ENCODE peak calls at places on chromosomes 5 and 9, in eight cellular contexts. P, Q, R, F, O, Z, N and M are unnamed samples.
A peak's percentile ranks its signal among the peaks of the same experiment; 100 is the strongest.

GRCh38 chr5:181036816-181037364 is 3.2 kb upstream of the BTNL9 start:
- DNase-seq in O (no peak), Z (peak; percentile 40), F (no peak), N (no peak), P (no peak), R (no peak), Q (no peak), M (no peak)

GRCh38 chr9:122228906-122229837 is at the start of gene LHX6:
- DNase-seq in Q (no peak), F (no peak), O (peak; percentile 47), N (no peak), R (no peak), P (no peak), Z (no peak), M (no peak)

GRCh38 chr5:112933651-112934365 is 11.8 kb upstream of the REEP5 start:
- DNase-seq in O (peak; percentile 88), Z (no peak), N (no peak), F (no peak), R (no peak), P (no peak), Q (no peak), M (no peak)

GRCh38 chr9:91089405-91090131 is 272.1 kb downstream of the AUH start:
- DNase-seq in F (peak; percentile 51), O (peak; percentile 73), N (no peak), Z (no peak), R (no peak), Q (no peak), P (no peak), M (no peak)

GRCh38 chr5:116546033-116546742 is 28.4 kb downstream of the SEMA6A start:
- DNase-seq in R (no peak), O (no peak), N (no peak), Z (no peak), P (no peak), Q (no peak), F (no peak), M (no peak)

GRCh38 chr5:76669245-76669644 is 46.0 kb upstream of the F2RL2 start:
- DNase-seq in R (no peak), Z (no peak), O (peak; percentile 12), F (no peak), N (no peak), P (no peak), Q (no peak), M (no peak)

GRCh38 chr9:130947618-130948140 is 8.6 kb upstream of the FIBCD1 start:
- DNase-seq in R (no peak), N (no peak), P (no peak), O (no peak), Q (no peak), F (no peak), Z (no peak), M (no peak)

GRCh38 chr9:98568234-98568922 is 140.4 kb downstream of the GABBR2 start:
- DNase-seq in N (no peak), O (no peak), F (no peak), P (no peak), R (no peak), Z (no peak), Q (no peak), M (peak; percentile 64)

GRCh38 chr5:151066920-151067319 is 13.9 kb downstream of the TNIP1 start:
- DNase-seq in O (no peak), P (no peak), Z (no peak), Q (no peak), N (no peak), F (no peak), R (no peak), M (no peak)

GRCh38 chr5:81922790-81923398 is 48.9 kb upstream of the ATG10 start:
- DNase-seq in Q (no peak), F (no peak), P (no peak), R (no peak), Z (no peak), N (no peak), O (no peak), M (no peak)

GRCh38 chr5:94366811-94367210 is 251.6 kb downstream of the KIAA0825 start:
- DNase-seq in O (no peak), P (no peak), N (no peak), F (no peak), Z (no peak), R (no peak), Q (no peak), M (no peak)

GRCh38 chr9:121199921-121200320 is 1.7 kb downstream of the RAB14 start:
- DNase-seq in P (no peak), R (no peak), Q (no peak), F (no peak), N (no peak), O (peak; percentile 21), Z (no peak), M (no peak)

GRCh38 chr9:93965830-93966577 is 10.8 kb upstream of the BARX1 start:
- DNase-seq in O (no peak), R (peak; percentile 28), Z (no peak), Q (no peak), F (no peak), P (no peak), N (no peak), M (peak; percentile 60)

GRCh38 chr5:151812757-151813309 is 41.1 kb downstream of the G3BP1 start:
- DNase-seq in R (no peak), P (no peak), Q (no peak), N (no peak), Z (no peak), O (peak; percentile 54), F (no peak), M (no peak)

GRCh38 chr9:122364783-122365150 is 6.1 kb upstream of the PTGS1 start:
- DNase-seq in Z (no peak), O (peak; percentile 44), P (no peak), F (no peak), R (no peak), N (no peak), Q (peak; percentile 68), M (no peak)

GRCh38 chr5:124655211-124655880 is 91.1 kb downstream of the ZNF608 start:
- DNase-seq in Z (no peak), P (no peak), F (no peak), O (no peak), N (no peak), R (no peak), Q (no peak), M (no peak)

GRCh38 chr9:83800236-83801033 is 17.1 kb downstream of the GKAP1 start:
- DNase-seq in Q (no peak), O (no peak), N (no peak), P (no peak), R (no peak), F (no peak), Z (no peak), M (no peak)

GRCh38 chr9:133774799-133775198 is 36.6 kb upstream of the SARDH start:
- DNase-seq in P (no peak), F (no peak), N (no peak), Z (no peak), O (no peak), Q (no peak), R (peak; percentile 37), M (no peak)

GRCh38 chr9:33619666-33620404 is 95.8 kb downstream of the ANKRD18B start:
- DNase-seq in Z (no peak), N (no peak), P (peak; percentile 46), O (peak; percentile 97), F (no peak), R (no peak), Q (no peak), M (no peak)

GRCh38 chr9:116661037-116661954 is 25.8 kb upstream of the TRIM32 start:
- DNase-seq in R (no peak), O (peak; percentile 84), N (no peak), Z (no peak), Q (no peak), F (peak; percentile 36), P (peak; percentile 74), M (no peak)

GRCh38 chr5:134432677-134433359 is 21.1 kb upstream of the CDKN2AIPNL start:
- DNase-seq in N (no peak), R (no peak), Q (no peak), P (no peak), Z (no peak), F (no peak), O (peak; percentile 67), M (no peak)

GRCh38 chr9:86424246-86424891 is 70.2 kb upstream of the TUT7 start:
- DNase-seq in R (no peak), Q (no peak), O (peak; percentile 53), Z (no peak), N (no peak), F (peak; percentile 38), P (no peak), M (no peak)

GRCh38 chr5:151671979-151672378 is 14.7 kb downstream of the SPARC start:
- DNase-seq in P (no peak), O (peak; percentile 63), R (no peak), F (no peak), N (no peak), Q (no peak), Z (no peak), M (no peak)

GRCh38 chr5:121053055-121053985 is 589.2 kb downstream of the PRR16 start:
- DNase-seq in Q (no peak), F (no peak), N (no peak), R (no peak), Z (no peak), P (no peak), O (no peak), M (no peak)

GRCh38 chr5:139844472-139845145 is 49.0 kb downstream of the PSD2 start:
- DNase-seq in Q (peak; percentile 55), O (peak; percentile 64), P (peak; percentile 85), Z (peak; percentile 92), N (peak; percentile 56), R (peak; percentile 77), F (peak; percentile 80), M (no peak)

GRCh38 chr5:98527846-98528245 is 245.6 kb upstream of the RGMB start:
- DNase-seq in N (no peak), F (no peak), R (no peak), P (no peak), Z (no peak), Q (no peak), O (no peak), M (no peak)
- H3K4me3 ChIP-seq in N (no peak overlapping the region), F (no peak overlapping the region), R (no peak overlapping the region), P (no peak overlapping the region), Z (no peak overlapping the region), Q (no peak overlapping the region), O (no peak overlapping the region), M (no peak overlapping the region)

DNA sequence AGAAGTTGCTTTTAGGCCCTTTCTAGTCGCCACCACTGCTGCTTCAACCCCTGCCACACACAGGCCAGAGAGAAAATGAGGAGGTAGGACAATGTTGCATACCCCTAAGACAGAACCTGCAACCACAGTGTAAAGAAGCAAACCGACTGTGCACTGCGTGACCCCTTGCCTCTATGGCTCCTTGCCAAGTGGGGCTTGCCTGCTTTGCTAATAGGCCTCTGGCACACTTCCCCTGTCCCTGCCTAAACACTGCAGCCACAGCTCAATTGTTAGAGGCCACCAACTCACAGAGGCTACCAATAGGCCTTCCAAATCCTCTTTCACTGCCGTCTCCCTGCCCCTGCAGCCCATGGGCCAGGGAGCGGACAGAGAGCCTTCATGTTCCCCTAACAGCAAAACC is 280.1 kb downstream of the CDH10 start:
- DNase-seq in R (no peak), O (no peak), Q (no peak), F (no peak), Z (no peak), P (no peak), N (no peak), M (no peak)
- TF ChIP-seq POLR2A in R (no peak), O (no peak), Q (no peak), F (no peak), Z (no peak), P (no peak), N (no peak), M (no peak)

GRCh38 chr9:88064554-88064953 is 73.7 kb downstream of the SPATA31C2 start:
- DNase-seq in F (no peak), R (no peak), Z (no peak), Q (no peak), P (no peak), N (no peak), O (no peak), M (no peak)
- H3K4me3 ChIP-seq in F (no peak overlapping the region), R (no peak overlapping the region), Z (no peak overlapping the region), Q (no peak overlapping the region), P (no peak overlapping the region), N (no peak overlapping the region), O (no peak overlapping the region), M (no peak overlapping the region)

GRCh38 chr5:133111299-133111698 is 59.5 kb downstream of the HSPA4 start:
- DNase-seq in F (peak; percentile 94), Q (peak; percentile 83), N (peak; percentile 50), Z (peak; percentile 93), R (peak; percentile 90), P (peak; percentile 83), O (peak; percentile 80), M (no peak)
- TF ChIP-seq POLR2A in F (no peak), Q (no peak), N (no peak), Z (no peak), R (no peak), P (no peak), O (peak; percentile 56), M (no peak)